ENCODE peak calls at places on chromosomes 5 and 9, in four cellular contexts. W, M, I and B are unnamed samples.

GRCh38 chr9:130110596-130111021 is 56.9 kb downstream of the GPR107 start:
- DNase-seq in M (no peak), W (peak), I (no peak), B (peak)

GRCh38 chr5:22108545-22108944 is 744.6 kb downstream of the CDH12 start:
- DNase-seq in I (no peak), M (no peak), W (no peak), B (no peak)

GRCh38 chr5:124824637-124825158 is 78.3 kb upstream of the ZNF608 start:
- DNase-seq in I (no peak), M (no peak), W (peak), B (no peak)

GRCh38 chr5:115962239-115962564 is at the start of gene LVRN:
- DNase-seq in M (no peak), I (no peak), W (no peak), B (no peak)

GRCh38 chr9:135514342-135515082 is 6.7 kb upstream of the LCN1 start:
- DNase-seq in I (no peak), M (no peak), W (no peak), B (no peak)

GRCh38 chr9:121727295-121728028 is 76.0 kb downstream of the DAB2IP start:
- DNase-seq in I (no peak), M (no peak), W (no peak), B (no peak)

GRCh38 chr5:92836861-92837755 is 743.9 kb downstream of the NR2F1-AS1 start:
- DNase-seq in I (peak), M (no peak), W (peak), B (peak)

GRCh38 chr5:154756203-154756870 is 1.2 kb downstream of the LARP1 start:
- DNase-seq in W (peak), M (no peak), I (no peak), B (no peak)

GRCh38 chr5:149432377-149432776 is 53.3 kb upstream of the IL17B start:
- DNase-seq in I (no peak), W (no peak), M (no peak), B (no peak)

GRCh38 chr9:35529156-35529823 is 39.4 kb downstream of the RUSC2 start:
- DNase-seq in I (no peak), M (no peak), W (no peak), B (no peak)

GRCh38 chr9:26260238-26260637 is 582.0 kb upstream of the TUSC1 start:
- DNase-seq in M (no peak), I (no peak), W (peak), B (peak)

GRCh38 chr5:124061663-124062062 is 549.7 kb downstream of the CSNK1G3 start:
- DNase-seq in W (peak), M (no peak), I (no peak), B (no peak)

GRCh38 chr9:20980713-20981481 is 50.5 kb downstream of the HACD4 start:
- DNase-seq in W (peak), M (no peak), I (peak), B (peak)

GRCh38 chr9:80485420-80485819 is 913.7 kb downstream of the TLE4 start:
- DNase-seq in W (peak), M (no peak), I (no peak), B (no peak)

GRCh38 chr9:77953590-77953989 is 78.0 kb downstream of the GNAQ start:
- DNase-seq in W (no peak), I (no peak), M (no peak), B (no peak)

GRCh38 chr9:100219347-100219746 is 120.3 kb downstream of the INVS start:
- DNase-seq in M (no peak), W (no peak), I (no peak), B (no peak)

GRCh38 chr5:111635151-111635945 is 121.6 kb downstream of the NREP start:
- DNase-seq in M (no peak), W (no peak), I (no peak), B (no peak)

GRCh38 chr5:45171563-45171962 is 362.8 kb downstream of the MRPS30 start:
- DNase-seq in I (no peak), M (no peak), W (no peak), B (no peak)

GRCh38 chr5:174623438-174624019 is 100.9 kb upstream of the MSX2 start:
- DNase-seq in I (no peak), M (no peak), W (no peak), B (no peak)

GRCh38 chr5:169694221-169694620 is 57.1 kb downstream of the DOCK2 start:
- DNase-seq in I (no peak), M (no peak), W (peak), B (no peak)

GRCh38 chr9:79041266-79041665 is 530.5 kb upstream of the TLE4 start:
- DNase-seq in I (no peak), M (no peak), W (no peak), B (no peak)

GRCh38 chr5:127805448-127805847 is 102.3 kb downstream of the CCDC192 start:
- DNase-seq in M (no peak), I (no peak), W (no peak), B (no peak)

GRCh38 chr9:91812191-91812590 is 137.8 kb downstream of the ROR2 start:
- DNase-seq in I (no peak), W (no peak), M (no peak), B (no peak)

GRCh38 chr9:96519726-96520125 is 69.8 kb downstream of the HABP4 start:
- DNase-seq in M (no peak), W (no peak), I (no peak), B (no peak)

GRCh38 chr9:23447166-23447565 is 378.9 kb downstream of the ELAVL2 start:
- DNase-seq in M (no peak), I (no peak), W (no peak), B (no peak)

GRCh38 chr5:125313555-125313954 is 567.1 kb upstream of the ZNF608 start:
- DNase-seq in M (no peak), I (no peak), W (no peak), B (no peak)

GRCh38 chr5:154949758-154950157 is 8.9 kb downstream of the MRPL22 start:
- DNase-seq in M (no peak), W (no peak), I (no peak), B (no peak)

GRCh38 chr9:136947955-136948510 is 3.0 kb downstream of the C8G start:
- DNase-seq in I (no peak), M (no peak), W (peak), B (peak)

GRCh38 chr5:131758520-131758900 is 38.3 kb downstream of the FNIP1 start:
- DNase-seq in W (peak), I (no peak), M (no peak), B (no peak)

GRCh38 chr9:98839724-98840123 is 32.3 kb downstream of the GALNT12 start:
- DNase-seq in W (no peak), I (no peak), M (no peak), B (no peak)

GRCh38 chr5:54450542-54450941 is 5.0 kb upstream of the HSPB3 start:
- DNase-seq in W (no peak), I (no peak), M (no peak), B (no peak)

GRCh38 chr5:35789732-35790461 is 66.8 kb upstream of the IL7R start:
- DNase-seq in I (no peak), M (no peak), W (peak), B (peak)

GRCh38 chr9:128702445-128702948 is at the start of gene PKN3:
- DNase-seq in W (peak), M (peak), I (peak), B (peak)

GRCh38 chr5:168313596-168314204 is 22.3 kb downstream of the WWC1 start:
- DNase-seq in W (no peak), M (no peak), I (no peak), B (no peak)